ENCODE peak calls at places on chromosomes 6 and 20, in six cellular contexts. M is GM23248, W is GM23338, J is neural progenitor cell, L is mesendoderm, A is neuronal stem cell. T is an unnamed sample.
A peak's percentile ranks its signal among the peaks of the same experiment; 100 is the strongest.

GRCh38 chr20:50368813-50369224 is 141.4 kb upstream of the PTPN1 start:
- DNase-seq in W (no peak), A (no peak), J (no peak), L (peak; percentile 21), M (peak; percentile 35), T (peak; percentile 89)

GRCh38 chr6:147530132-147531060 is 21.9 kb downstream of the SAMD5 start:
- DNase-seq in A (no peak), L (peak; percentile 13), M (no peak), J (no peak), W (peak; percentile 19), T (peak; percentile 16)

GRCh38 chr6:139166238-139166955 is 31.5 kb downstream of the HECA start:
- DNase-seq in L (no peak), J (no peak), M (no peak), A (no peak), W (no peak), T (no peak)

GRCh38 chr20:60490184-60490583 is 532.0 kb downstream of the CDH26 start:
- DNase-seq in J (no peak), L (no peak), W (no peak), A (no peak), M (no peak), T (no peak)

GRCh38 chr20:6705920-6706500 is 61.5 kb upstream of the BMP2 start:
- DNase-seq in J (no peak), L (no peak), A (no peak), W (no peak), M (no peak), T (no peak)

GRCh38 chr6:15268130-15268908 is 22.4 kb downstream of the JARID2 start:
- DNase-seq in W (peak; percentile 81), L (peak; percentile 88), A (no peak), M (peak; percentile 55), J (peak; percentile 45), T (no peak)

GRCh38 chr6:125303512-125303854 is 1.7 kb upstream of the HDDC2 start:
- DNase-seq in M (no peak), A (no peak), L (no peak), W (no peak), J (no peak), T (no peak)

GRCh38 chr6:138953451-138953850 is 34.6 kb downstream of the REPS1 start:
- DNase-seq in M (peak; percentile 61), A (no peak), W (no peak), L (no peak), J (no peak), T (no peak)

GRCh38 chr6:163414367-163415175 is at the start of gene QKI:
- DNase-seq in A (peak; percentile 65), W (peak; percentile 60), J (peak; percentile 91), L (peak; percentile 70), M (peak; percentile 86), T (peak; percentile 72)

GRCh38 chr20:1430004-1430451 is 36.6 kb downstream of the NSFL1C start:
- DNase-seq in L (no peak), M (peak; percentile 78), A (no peak), W (no peak), J (no peak), T (peak; percentile 18)

GRCh38 chr6:166251196-166251595 is 57.0 kb downstream of the PRR18 start:
- DNase-seq in W (no peak), L (no peak), M (no peak), A (no peak), J (no peak), T (no peak)

GRCh38 chr20:25276533-25277050 is 28.7 kb downstream of the PYGB start:
- DNase-seq in M (no peak), J (no peak), W (no peak), A (no peak), L (no peak), T (no peak)

GRCh38 chr6:107030151-107030550 is 2.2 kb downstream of the MTRES1 start:
- DNase-seq in J (no peak), A (no peak), M (peak; percentile 27), L (no peak), W (no peak), T (no peak)

GRCh38 chr6:19668710-19669109 is 168.5 kb upstream of the ID4 start:
- DNase-seq in A (no peak), M (peak; percentile 54), W (no peak), J (no peak), L (no peak), T (no peak)

GRCh38 chr6:33812669-33813068 is 8.9 kb upstream of the MLN start:
- DNase-seq in J (peak; percentile 94), W (peak; percentile 95), L (peak; percentile 90), A (peak; percentile 85), M (peak; percentile 61), T (peak; percentile 43)

GRCh38 chr6:30613251-30614043 is 3.6 kb downstream of the PPP1R10 start:
- DNase-seq in J (no peak), L (no peak), M (peak; percentile 39), A (no peak), W (no peak), T (peak; percentile 51)

GRCh38 chr6:81894286-81894685 is 141.8 kb upstream of the TENT5A start:
- DNase-seq in L (no peak), M (peak; percentile 90), J (no peak), A (no peak), W (no peak), T (peak; percentile 86)

GRCh38 chr6:52399511-52400315 is 20.4 kb upstream of the EFHC1 start:
- DNase-seq in L (peak; percentile 78), M (peak; percentile 83), W (peak; percentile 90), J (peak; percentile 77), A (peak; percentile 54), T (peak; percentile 77)

GRCh38 chr6:17470953-17471335 is 77.5 kb downstream of the CAP2 start:
- DNase-seq in L (no peak), W (no peak), M (peak; percentile 77), J (no peak), A (no peak), T (peak; percentile 70)

GRCh38 chr20:558117-558516 is 14.5 kb upstream of the CSNK2A1 start:
- DNase-seq in J (no peak), W (no peak), M (no peak), A (no peak), L (no peak), T (no peak)

GRCh38 chr20:57867181-57867803 is 157.5 kb upstream of the PMEPA1 start:
- DNase-seq in M (no peak), L (no peak), W (no peak), A (no peak), J (no peak), T (no peak)

GRCh38 chr6:145069966-145070365 is 665.4 kb downstream of the EPM2A start:
- DNase-seq in M (peak; percentile 39), J (no peak), L (no peak), W (no peak), A (no peak), T (peak; percentile 23)

GRCh38 chr6:87730310-87730709 is 28.3 kb upstream of the AKIRIN2 start:
- DNase-seq in M (peak; percentile 68), W (no peak), J (no peak), A (no peak), L (no peak), T (no peak)

GRCh38 chr6:87724994-87725811 is 23.2 kb upstream of the AKIRIN2 start:
- DNase-seq in A (no peak), M (no peak), J (no peak), L (no peak), W (no peak), T (no peak)

GRCh38 chr6:87731080-87731479 is 29.0 kb upstream of the AKIRIN2 start:
- DNase-seq in L (no peak), W (no peak), M (no peak), J (no peak), A (no peak), T (no peak)

GRCh38 chr6:87731818-87732661 is 30.0 kb upstream of the AKIRIN2 start:
- DNase-seq in M (peak; percentile 96), L (no peak), J (no peak), A (no peak), W (peak; percentile 9), T (peak; percentile 91)

DNA sequence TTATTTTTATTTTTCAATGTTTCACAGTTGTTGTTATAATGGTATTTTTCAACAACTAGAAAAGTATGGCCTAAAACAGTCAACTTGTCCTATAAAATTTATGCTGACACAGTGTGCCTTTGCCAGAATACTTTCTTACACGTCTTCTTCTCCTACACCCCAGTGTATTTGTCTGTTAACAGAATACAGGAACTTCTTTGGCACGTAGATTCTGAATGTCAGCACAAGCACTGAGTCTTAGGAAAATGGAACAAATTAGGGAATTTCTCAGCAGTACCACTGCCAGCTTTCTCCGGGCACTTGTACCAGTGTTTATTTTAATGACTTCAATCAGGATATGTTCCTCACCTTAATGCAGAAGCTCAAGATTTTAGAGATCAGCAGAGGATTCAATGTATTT is 26.7 kb upstream of the AKIRIN2 start:
- DNase-seq in W (no peak), M (no peak), A (no peak), J (no peak), L (no peak), T (no peak)
- H3K4me2 ChIP-seq in W (peak overlapping the region; percentile 26), M (no peak overlapping the region), A (no peak overlapping the region), J (no peak overlapping the region), L (no peak overlapping the region), T (no peak overlapping the region)

DNA sequence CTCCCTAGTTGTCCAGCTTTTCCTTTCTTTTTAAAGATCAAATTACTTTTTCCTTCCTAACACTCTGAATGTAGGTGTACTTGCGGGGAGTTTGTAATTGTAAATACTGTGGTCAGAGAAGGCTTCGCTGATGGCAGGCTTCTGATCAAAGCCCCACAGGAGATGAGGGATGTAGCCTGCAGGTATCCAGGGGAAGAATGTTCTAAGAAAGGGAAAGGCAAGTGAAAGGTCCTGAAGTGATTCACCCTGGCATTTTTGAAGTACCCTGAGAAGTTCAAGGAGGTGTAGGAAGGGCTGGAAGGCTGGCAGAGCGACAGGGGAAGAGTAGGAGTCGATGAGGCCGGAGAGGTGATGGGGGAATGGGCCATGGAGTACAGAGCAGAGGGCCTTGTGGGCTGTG is 38.2 kb upstream of the CCN6 start:
- DNase-seq in J (no peak), A (no peak), L (no peak), M (no peak), W (no peak), T (peak; percentile 30)
- H3K27ac ChIP-seq in J (no peak overlapping the region), A (no peak overlapping the region), L (no peak overlapping the region), M (peak overlapping the region; percentile 38), W (no peak overlapping the region), T (no peak overlapping the region)

GRCh38 chr6:62466607-62467006 is 180.6 kb upstream of the KHDRBS2 start:
- DNase-seq in M (no peak), J (no peak), A (no peak), L (no peak), W (no peak), T (no peak)
- H3K4me2 ChIP-seq in M (no peak overlapping the region), J (no peak overlapping the region), A (no peak overlapping the region), L (no peak overlapping the region), W (no peak overlapping the region), T (no peak overlapping the region)

GRCh38 chr20:10965936-10966470 is 292.2 kb upstream of the JAG1 start:
- DNase-seq in W (no peak), M (no peak), A (no peak), L (no peak), J (no peak), T (peak; percentile 70)

GRCh38 chr20:10972219-10972860 is 298.5 kb upstream of the JAG1 start:
- DNase-seq in M (no peak), W (no peak), L (no peak), J (no peak), A (no peak), T (no peak)

GRCh38 chr20:10971096-10971495 is 297.3 kb upstream of the JAG1 start:
- DNase-seq in L (no peak), W (no peak), M (no peak), A (no peak), J (no peak), T (no peak)

DNA sequence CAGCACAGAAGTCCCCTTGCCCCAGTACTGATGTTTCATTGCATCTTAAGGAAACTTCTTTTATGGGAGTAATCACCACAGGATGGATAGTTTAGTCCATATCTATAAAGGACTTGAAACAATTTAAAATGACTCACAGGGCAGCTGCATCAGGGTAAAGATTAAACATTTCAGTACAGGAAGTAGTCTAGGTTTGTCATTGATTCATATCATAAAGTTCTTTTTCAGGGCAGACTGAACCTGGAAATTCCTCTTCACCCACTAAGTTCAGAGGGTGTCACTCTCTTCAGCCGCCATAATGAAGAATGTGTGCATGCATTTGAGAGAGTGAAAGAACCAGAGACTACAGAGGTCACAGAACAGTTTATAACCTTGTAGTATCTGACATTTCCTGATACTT is 296.3 kb upstream of the JAG1 start:
- DNase-seq in J (no peak), A (no peak), W (no peak), L (no peak), M (no peak), T (peak; percentile 72)
- H3K27ac ChIP-seq in J (no peak overlapping the region), A (no peak overlapping the region), W (no peak overlapping the region), L (no peak overlapping the region), M (no peak overlapping the region), T (no peak overlapping the region)